ENCODE peak calls at places on chromosomes 1 and 21, in five cellular contexts. One of them, this sample, is unnamed.

GRCh38 chr1:38580591-38580990 is 279.0 kb downstream of the RRAGC start:
- ATAC-seq in omental fat pad: no peak
- ATAC-seq in right cardiac atrium: no peak
- ATAC-seq in activated B cell treated with CpG ODN at 0.5 μM for 24 hours: no peak
- ATAC-seq in CD4-positive, alpha-beta T cell: no peak
- ATAC-seq in this sample: no peak

GRCh38 chr1:214582289-214582891 is 20.6 kb upstream of the CENPF start:
- ATAC-seq in right cardiac atrium: no peak
- ATAC-seq in omental fat pad: no peak
- ATAC-seq in activated B cell treated with CpG ODN at 0.5 μM for 24 hours: no peak
- ATAC-seq in CD4-positive, alpha-beta T cell: no peak
- ATAC-seq in this sample: no peak

GRCh38 chr1:168635129-168635528 is 58.7 kb downstream of the XCL1 start:
- ATAC-seq in activated B cell treated with CpG ODN at 0.5 μM for 24 hours: no peak
- ATAC-seq in omental fat pad: no peak
- ATAC-seq in CD4-positive, alpha-beta T cell: no peak
- ATAC-seq in right cardiac atrium: no peak
- ATAC-seq in this sample: no peak

GRCh38 chr1:22876359-22877111 is 96.1 kb downstream of the LACTBL1 start:
- ATAC-seq in activated B cell treated with CpG ODN at 0.5 μM for 24 hours: no peak
- ATAC-seq in right cardiac atrium: no peak
- ATAC-seq in omental fat pad: peak
- ATAC-seq in CD4-positive, alpha-beta T cell: no peak
- ATAC-seq in this sample: no peak

GRCh38 chr1:54936791-54937190 is 43.6 kb upstream of the TMEM61 start:
- ATAC-seq in omental fat pad: no peak
- ATAC-seq in right cardiac atrium: no peak
- ATAC-seq in CD4-positive, alpha-beta T cell: no peak
- ATAC-seq in activated B cell treated with CpG ODN at 0.5 μM for 24 hours: no peak
- ATAC-seq in this sample: no peak

GRCh38 chr1:147738739-147739476 is 21.5 kb downstream of the GJA5 start:
- ATAC-seq in omental fat pad: no peak
- ATAC-seq in CD4-positive, alpha-beta T cell: no peak
- ATAC-seq in right cardiac atrium: peak
- ATAC-seq in activated B cell treated with CpG ODN at 0.5 μM for 24 hours: no peak
- ATAC-seq in this sample: no peak

GRCh38 chr21:33974513-33975468 is 59.2 kb upstream of the ATP5PO start:
- ATAC-seq in omental fat pad: no peak
- ATAC-seq in activated B cell treated with CpG ODN at 0.5 μM for 24 hours: no peak
- ATAC-seq in CD4-positive, alpha-beta T cell: no peak
- ATAC-seq in right cardiac atrium: no peak
- ATAC-seq in this sample: no peak

GRCh38 chr1:192524223-192524622 is 51.4 kb upstream of the RGS1 start:
- ATAC-seq in right cardiac atrium: peak
- ATAC-seq in activated B cell treated with CpG ODN at 0.5 μM for 24 hours: no peak
- ATAC-seq in CD4-positive, alpha-beta T cell: no peak
- ATAC-seq in omental fat pad: no peak
- ATAC-seq in this sample: no peak

GRCh38 chr1:152159144-152159543 is at the start of gene RPTN:
- ATAC-seq in omental fat pad: no peak
- ATAC-seq in CD4-positive, alpha-beta T cell: no peak
- ATAC-seq in activated B cell treated with CpG ODN at 0.5 μM for 24 hours: no peak
- ATAC-seq in right cardiac atrium: no peak
- ATAC-seq in this sample: no peak

GRCh38 chr21:29718081-29718815 is 221.5 kb downstream of the GRIK1 start:
- ATAC-seq in CD4-positive, alpha-beta T cell: no peak
- ATAC-seq in activated B cell treated with CpG ODN at 0.5 μM for 24 hours: no peak
- ATAC-seq in right cardiac atrium: no peak
- ATAC-seq in omental fat pad: peak
- ATAC-seq in this sample: no peak

GRCh38 chr1:94755675-94756074 is 64.5 kb upstream of the SLC44A3 start:
- ATAC-seq in CD4-positive, alpha-beta T cell: no peak
- ATAC-seq in omental fat pad: peak
- ATAC-seq in activated B cell treated with CpG ODN at 0.5 μM for 24 hours: no peak
- ATAC-seq in right cardiac atrium: peak
- ATAC-seq in this sample: no peak

GRCh38 chr1:18973446-18973955 is 17.0 kb upstream of the IFFO2 start:
- ATAC-seq in CD4-positive, alpha-beta T cell: no peak
- ATAC-seq in activated B cell treated with CpG ODN at 0.5 μM for 24 hours: no peak
- ATAC-seq in omental fat pad: no peak
- ATAC-seq in right cardiac atrium: no peak
- ATAC-seq in this sample: no peak

GRCh38 chr1:117110774-117111173 is 10.8 kb downstream of the TRIM45 start:
- ATAC-seq in right cardiac atrium: no peak
- ATAC-seq in omental fat pad: no peak
- ATAC-seq in activated B cell treated with CpG ODN at 0.5 μM for 24 hours: no peak
- ATAC-seq in CD4-positive, alpha-beta T cell: peak
- ATAC-seq in this sample: no peak

This sample was measured in stimulated activated memory B cell treated with anti-CD40 and anti-IgM and Interleukin-4, amounts not matched to agents 10 μg/mL and 1 μg/mL and 100 μg/mL, for 72 hours.